ENCODE peak calls at places on chromosomes 11 and 22, in six cellular contexts. S is fibroblast of the aortic adventitia; X is GM12864; Y is naive thymus-derived CD4-positive, alpha-beta T cell; Z is tibial artery; N is astrocyte. C is an unnamed sample.

GRCh38 chr22:36384766-36385400 is 2.9 kb downstream of the MYH9 start:
- DNase-seq in X (no peak), Y (peak), S (peak), N (no peak), Z (peak), C (no peak)

GRCh38 chr11:69398529-69399492 is 82.7 kb upstream of the LINC01488 start:
- DNase-seq in Y (no peak), S (no peak), X (no peak), Z (peak), N (peak), C (peak)

GRCh38 chr11:23232652-23233051 is 372.4 kb upstream of the CCDC179 start:
- DNase-seq in N (no peak), Z (no peak), S (no peak), Y (no peak), X (no peak), C (no peak)

GRCh38 chr22:25492950-25493790 is 71.3 kb upstream of the GRK3 start:
- DNase-seq in Y (no peak), N (no peak), Z (no peak), X (no peak), S (no peak), C (no peak)

GRCh38 chr22:44068422-44069191 is 44.5 kb downstream of the PARVB start:
- DNase-seq in Z (no peak), Y (no peak), N (no peak), S (no peak), X (peak), C (no peak)

GRCh38 chr11:76796511-76797203 is 13.5 kb downstream of the TSKU start:
- DNase-seq in N (no peak), Z (no peak), X (no peak), S (no peak), Y (no peak), C (no peak)

GRCh38 chr11:96051820-96052219 is 127.9 kb upstream of the MTMR2 start:
- DNase-seq in Z (no peak), X (peak), N (no peak), S (no peak), Y (no peak), C (no peak)

GRCh38 chr11:64723117-64723906 is at the start of gene NRXN2:
- DNase-seq in Z (peak), X (no peak), N (peak), S (peak), Y (peak), C (peak)

GRCh38 chr22:48354082-48354481 is 1473.6 kb downstream of the BRD1 start:
- DNase-seq in N (no peak), Z (no peak), S (no peak), X (no peak), Y (no peak), C (no peak)

DNA sequence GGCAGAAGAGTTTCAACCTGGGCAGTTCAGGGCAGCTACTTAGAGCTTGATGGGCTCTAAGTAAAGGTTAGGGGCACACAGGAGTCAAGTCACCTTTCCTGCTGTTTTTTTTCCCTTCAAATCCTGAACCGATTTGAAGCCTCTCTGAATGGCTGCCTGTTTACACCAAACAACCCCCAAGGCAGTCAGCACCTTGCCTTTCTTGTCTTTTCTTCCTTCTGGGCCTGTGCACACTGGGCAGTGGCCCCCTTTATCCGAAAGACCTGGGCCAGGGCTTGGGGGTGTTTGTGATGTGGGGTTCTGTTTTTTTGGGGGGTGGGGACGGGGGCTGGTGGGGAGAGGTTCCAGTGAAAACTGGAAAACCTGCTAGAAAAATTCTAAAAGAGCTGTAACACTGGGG is 4.3 kb downstream of the RSPH14 start:
- DNase-seq in Z (no peak), N (no peak), X (no peak), S (no peak), Y (no peak), C (no peak)
- H3K4me3 ChIP-seq in Z (no peak), N (no peak), X (no peak), S (no peak), Y (peak), C (no peak)

GRCh38 chr11:133360860-133361688 is 171.2 kb downstream of the OPCML start:
- DNase-seq in Y (no peak), S (no peak), Z (no peak), X (no peak), N (no peak), C (no peak)
- H3K4me3 ChIP-seq in Y (no peak), S (no peak), Z (no peak), X (no peak), N (no peak), C (no peak)

DNA sequence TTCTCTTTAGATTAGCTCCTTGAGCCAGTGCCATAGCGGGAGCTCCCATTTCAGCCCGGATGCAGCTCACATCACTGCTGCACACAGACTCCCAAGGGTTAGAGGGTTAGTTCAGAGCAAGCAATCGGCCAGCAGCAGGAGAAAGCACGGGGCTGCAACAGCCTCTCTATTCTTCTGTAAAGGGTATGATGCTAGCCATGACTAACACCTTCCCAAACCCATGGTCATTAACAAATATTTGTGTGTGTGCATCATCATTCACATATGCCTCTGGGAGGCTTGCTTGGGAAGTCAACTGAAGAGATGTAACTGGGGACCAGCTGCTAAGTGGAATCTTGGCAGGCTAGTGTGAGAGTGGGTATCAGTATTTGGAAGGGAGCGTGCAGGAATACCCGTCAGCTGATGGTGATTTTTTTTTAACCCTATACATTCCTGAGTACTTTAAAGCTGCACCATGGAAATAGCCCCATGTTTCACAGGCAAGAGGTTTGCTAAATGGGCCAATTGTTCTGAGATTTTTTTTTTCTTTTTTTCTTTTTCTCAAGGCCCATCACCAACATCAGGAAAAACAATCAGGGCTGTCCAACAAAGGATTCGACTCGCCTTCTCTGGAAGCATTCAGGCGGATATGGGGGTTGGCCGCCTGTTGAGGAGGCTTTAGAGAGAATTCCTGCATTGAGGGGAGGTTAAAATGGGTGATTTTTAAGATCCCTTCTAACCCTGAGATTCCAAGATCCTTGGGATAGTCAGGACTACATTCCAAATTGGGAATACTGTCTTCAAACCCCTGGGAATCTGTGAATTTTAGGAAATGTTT is 33.2 kb upstream of the CCDC89 start:
- DNase-seq in Y (no peak), S (peak), Z (peak), N (peak), X (no peak), C (peak)
- H3K4me3 ChIP-seq in Y (no peak), S (peak), Z (peak), N (peak), X (no peak), C (no peak)

GRCh38 chr22:38309614-38310517 is 7.4 kb downstream of the CSNK1E start:
- DNase-seq in N (no peak), Y (no peak), Z (peak), X (no peak), S (peak), C (peak)
- H3K4me3 ChIP-seq in N (no peak), Y (no peak), Z (no peak), X (no peak), S (no peak), C (no peak)